ENCODE peak calls at places on chromosomes 12 and 14, in six cellular contexts. R is astrocyte of the cerebellum, T is AG04450, U is foreskin fibroblast, Z is PC-3, D is uterus. L is an unnamed sample.

GRCh38 chr14:55645148-55645547 is 65.1 kb downstream of the KTN1 start:
- DNase-seq in R (no peak), T (no peak), U (no peak), Z (no peak), D (no peak), L (no peak)

GRCh38 chr14:90536511-90537191 is 139.8 kb downstream of the CALM1 start:
- DNase-seq in R (no peak), T (no peak), U (no peak), Z (no peak), D (no peak), L (no peak)

GRCh38 chr14:77302926-77303325 is 17.8 kb downstream of the POMT2 start:
- DNase-seq in R (no peak), T (no peak), U (peak; percentile 55), Z (peak; percentile 97), D (no peak), L (peak; percentile 74)

GRCh38 chr14:56810850-56811595 is 744 bp upstream of the OTX2 start:
- DNase-seq in R (no peak), T (no peak), U (no peak), Z (no peak), D (no peak), L (no peak)

GRCh38 chr12:53991077-53991460 is 6.1 kb downstream of the HOXC10 start:
- DNase-seq in R (no peak), T (no peak), U (peak; percentile 82), Z (peak; percentile 71), D (no peak), L (no peak)

GRCh38 chr12:57181561-57182155 is 34.2 kb upstream of the LRP1-AS start:
- DNase-seq in R (no peak), T (no peak), U (no peak), Z (no peak), D (no peak), L (no peak)

GRCh38 chr14:72804653-72805180 is 89.2 kb downstream of the DPF3 start:
- DNase-seq in R (no peak), T (no peak), U (no peak), Z (no peak), D (no peak), L (no peak)

GRCh38 chr14:105021656-105022275 is 883 bp upstream of the CDCA4 start:
- DNase-seq in R (no peak), T (no peak), U (no peak), Z (peak; percentile 21), D (peak; percentile 43), L (no peak)

GRCh38 chr12:116432321-116432750 is 126.8 kb upstream of the MAP1LC3B2 start:
- DNase-seq in R (no peak), T (no peak), U (no peak), Z (no peak), D (peak; percentile 43), L (no peak)

GRCh38 chr12:12807970-12808702 is 5.0 kb upstream of the DDX47 start:
- DNase-seq in R (no peak), T (no peak), U (peak; percentile 50), Z (peak; percentile 56), D (peak; percentile 51), L (no peak)

GRCh38 chr12:53660064-53660463 is 15.8 kb downstream of the ATP5MC2 start:
- DNase-seq in R (no peak), T (no peak), U (no peak), Z (no peak), D (peak; percentile 30), L (no peak)

GRCh38 chr12:5586201-5586600 is 154.3 kb downstream of the NTF3 start:
- DNase-seq in R (no peak), T (no peak), U (peak; percentile 15), Z (peak; percentile 15), D (no peak), L (peak; percentile 42)

GRCh38 chr12:132812631-132813305 is 15.9 kb downstream of the GOLGA3 start:
- DNase-seq in R (peak; percentile 31), T (peak; percentile 36), U (no peak), Z (peak; percentile 22), D (no peak), L (peak; percentile 8)

GRCh38 chr14:65470404-65470880 is 57.9 kb downstream of the FUT8 start:
- DNase-seq in R (no peak), T (no peak), U (no peak), Z (no peak), D (no peak), L (no peak)

GRCh38 chr14:73231874-73232851 is 5.1 kb upstream of the PAPLN start:
- DNase-seq in R (no peak), T (no peak), U (no peak), Z (peak; percentile 27), D (no peak), L (no peak)

GRCh38 chr12:117151195-117152031 is 38.9 kb downstream of the FBXO21 start:
- DNase-seq in R (peak; percentile 20), T (no peak), U (peak; percentile 21), Z (peak; percentile 34), D (peak; percentile 62), L (peak; percentile 13)

GRCh38 chr12:49292729-49293055 is 2.3 kb upstream of the PRPH start:
- DNase-seq in R (no peak), T (no peak), U (no peak), Z (no peak), D (no peak), L (no peak)

GRCh38 chr12:92506460-92506859 is 196.3 kb upstream of the PLEKHG7 start:
- DNase-seq in R (no peak), T (no peak), U (no peak), Z (no peak), D (no peak), L (no peak)

GRCh38 chr14:105050551-105050897 is 14.7 kb downstream of the GPR132 start:
- DNase-seq in R (no peak), T (no peak), U (no peak), Z (peak; percentile 51), D (no peak), L (peak; percentile 39)

GRCh38 chr14:104509673-104510072 is 69.9 kb upstream of the C14orf180 start:
- DNase-seq in R (no peak), T (no peak), U (no peak), Z (no peak), D (no peak), L (no peak)

GRCh38 chr12:48388938-48389337 is 38.2 kb upstream of the ZNF641 start:
- DNase-seq in R (no peak), T (no peak), U (peak; percentile 1), Z (peak; percentile 38), D (no peak), L (peak; percentile 64)

GRCh38 chr12:56602239-56602638 is 27.9 kb downstream of the BAZ2A start:
- DNase-seq in R (no peak), T (no peak), U (no peak), Z (no peak), D (no peak), L (no peak)

GRCh38 chr14:51846631-51847488 is 13.6 kb upstream of the GNG2 start:
- DNase-seq in R (peak; percentile 28), T (no peak), U (no peak), Z (no peak), D (peak; percentile 26), L (no peak)

GRCh38 chr12:49230810-49231209 is 34.1 kb upstream of the TUBA1C start:
- DNase-seq in R (no peak), T (no peak), U (no peak), Z (no peak), D (no peak), L (no peak)

GRCh38 chr12:66627270-66627987 is 51.4 kb downstream of the GRIP1 start:
- DNase-seq in R (no peak), T (no peak), U (no peak), Z (no peak), D (no peak), L (no peak)

GRCh38 chr12:752673-753400 is 458 bp downstream of the WNK1 start:
- DNase-seq in R (no peak), T (no peak), U (peak; percentile 49), Z (peak; percentile 36), D (no peak), L (no peak)

DNA sequence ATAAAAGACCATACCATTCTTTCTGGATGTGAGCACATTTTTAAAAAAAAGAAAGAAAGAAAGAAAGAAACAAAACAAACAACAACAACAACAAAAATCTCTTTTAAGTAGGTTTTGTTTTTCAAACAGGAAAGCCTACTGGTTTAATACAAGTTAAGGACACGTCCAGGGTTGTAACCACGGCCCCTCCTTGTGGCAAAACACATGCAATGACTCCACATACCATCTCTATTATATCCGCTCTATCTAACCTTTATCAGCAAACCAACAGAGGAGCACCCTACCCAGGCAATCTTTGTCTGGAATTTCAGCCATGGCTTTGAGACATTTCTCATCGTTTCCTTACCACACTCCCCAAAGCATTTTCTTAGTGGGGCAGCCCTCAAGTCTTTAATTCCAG is 360.5 kb upstream of the TMPO start:
- DNase-seq in R (peak; percentile 15), T (no peak), U (no peak), Z (peak; percentile 33), D (no peak), L (no peak)
- TF ChIP-seq CTCF in R (peak; percentile 53), T (no peak), U (no peak), Z (peak; percentile 41), D (no peak), L (no peak)

GRCh38 chr14:63933110-63933509 is 80.3 kb downstream of the SYNE2 start:
- DNase-seq in R (no peak), T (no peak), U (no peak), Z (no peak), D (no peak), L (no peak)
- TF ChIP-seq CTCF in R (no peak), T (no peak), U (no peak), Z (no peak), D (no peak), L (no peak)

GRCh38 chr12:24960222-24960855 is 11.4 kb upstream of the BCAT1 start:
- DNase-seq in R (no peak), T (no peak), U (peak; percentile 42), Z (peak; percentile 49), D (no peak), L (peak; percentile 50)
- TF ChIP-seq CTCF in R (peak; percentile 83), T (peak; percentile 89), U (peak; percentile 88), Z (peak; percentile 55), D (no peak), L (peak; percentile 84)

GRCh38 chr12:118374909-118375308 is 1.4 kb upstream of the SUDS3 start:
- DNase-seq in R (no peak), T (no peak), U (peak; percentile 51), Z (no peak), D (no peak), L (peak; percentile 33)

GRCh38 chr12:118374126-118374725 is 1.5 kb upstream of the TAOK3 start:
- DNase-seq in R (no peak), T (no peak), U (no peak), Z (no peak), D (no peak), L (no peak)

GRCh38 chr12:118372541-118373495 is at the start of gene TAOK3:
- DNase-seq in R (peak; percentile 95), T (peak; percentile 96), U (peak; percentile 99), Z (peak; percentile 99), D (peak; percentile 99), L (peak; percentile 99)

GRCh38 chr12:118375348-118375747 is 1.0 kb upstream of the SUDS3 start:
- DNase-seq in R (no peak), T (no peak), U (no peak), Z (no peak), D (no peak), L (no peak)

GRCh38 chr12:118373628-118374027 is 921 bp upstream of the TAOK3 start:
- DNase-seq in R (no peak), T (no peak), U (no peak), Z (no peak), D (no peak), L (no peak)
- TF ChIP-seq CTCF in R (no peak), T (no peak), U (no peak), Z (no peak), D (no peak), L (no peak)

GRCh38 chr12:109719123-109720022 is 5.7 kb downstream of the FAM222A start:
- DNase-seq in R (no peak), T (no peak), U (no peak), Z (peak; percentile 39), D (no peak), L (peak; percentile 19)
- TF ChIP-seq CTCF in R (peak; percentile 5), T (peak; percentile 37), U (peak; percentile 28), Z (peak; percentile 59), D (no peak), L (peak; percentile 59)

L was measured in HFFc6.